ENCODE peak calls at places on chromosome 2, in seven cellular contexts. A is NCI-H2081, U is AG09309, M is GM04504, W is ecto neural progenitor cell, P is hypothalamus, D is transverse colon. L is an unnamed sample.

GRCh38 chr2:222701709-222702108 is 30.3 kb downstream of the MOGAT1 start:
- DNase-seq in A (no peak), U (no peak), M (no peak), W (no peak), P (no peak), D (no peak), L (no peak)

GRCh38 chr2:117835990-117836760 is 21.7 kb downstream of the DDX18 start:
- DNase-seq in A (no peak), U (peak; percentile 47), M (peak; percentile 69), W (peak; percentile 87), P (no peak), D (peak; percentile 72), L (no peak)

GRCh38 chr2:169225233-169225750 is 137.0 kb downstream of the LRP2 start:
- DNase-seq in A (no peak), U (no peak), M (no peak), W (no peak), P (no peak), D (no peak), L (no peak)

GRCh38 chr2:26139269-26140183 is 33.4 kb upstream of the GAREM2 start:
- DNase-seq in A (no peak), U (no peak), M (no peak), W (no peak), P (no peak), D (peak; percentile 43), L (no peak)

GRCh38 chr2:169010633-169011460 is 20.3 kb downstream of the ABCB11 start:
- DNase-seq in A (no peak), U (no peak), M (no peak), W (no peak), P (no peak), D (no peak), L (no peak)

GRCh38 chr2:117613101-117613500 is 201.4 kb upstream of the DDX18 start:
- DNase-seq in A (no peak), U (no peak), M (no peak), W (no peak), P (no peak), D (no peak), L (no peak)

GRCh38 chr2:219484343-219485200 is 14.1 kb upstream of the GMPPA start:
- DNase-seq in A (no peak), U (no peak), M (no peak), W (peak; percentile 62), P (no peak), D (no peak), L (no peak)

GRCh38 chr2:11393711-11394236 is 49.3 kb upstream of the ROCK2 start:
- DNase-seq in A (no peak), U (no peak), M (no peak), W (no peak), P (no peak), D (no peak), L (no peak)

GRCh38 chr2:172395503-172395902 is 31.9 kb upstream of the ITGA6 start:
- DNase-seq in A (no peak), U (no peak), M (no peak), W (no peak), P (no peak), D (no peak), L (no peak)

GRCh38 chr2:50582164-50582563 is 449.8 kb downstream of the NRXN1 start:
- DNase-seq in A (peak; percentile 79), U (no peak), M (no peak), W (no peak), P (no peak), D (no peak), L (no peak)

GRCh38 chr2:215664847-215665525 is 229.1 kb upstream of the FN1 start:
- DNase-seq in A (no peak), U (peak; percentile 84), M (peak; percentile 87), W (no peak), P (no peak), D (no peak), L (no peak)

GRCh38 chr2:16075045-16076012 is 135.0 kb downstream of the MYCN start:
- DNase-seq in A (no peak), U (no peak), M (no peak), W (no peak), P (no peak), D (no peak), L (no peak)

GRCh38 chr2:61993422-61994024 is 88.0 kb downstream of the COMMD1 start:
- DNase-seq in A (peak; percentile 52), U (peak; percentile 33), M (peak; percentile 10), W (no peak), P (no peak), D (peak; percentile 22), L (no peak)

L was measured in osteocyte.